ENCODE peak calls at places on chromosomes 12 and 14, in nine cellular contexts. One of them, this sample, is unnamed.

GRCh38 chr12:57201219-57201618 is 15.4 kb upstream of the NXPH4 start:
- DNase-seq in mammary epithelial cell: no peak
- DNase-seq in NCI-H1417 treated with DMSO at 0.1 percent for 48 hours: no peak
- DNase-seq in epithelial cell of esophagus: no peak
- DNase-seq in amniotic stem cell: no peak
- DNase-seq in progenitor cell of endocrine pancreas: no peak
- DNase-seq in fibroblast of gingiva: no peak
- DNase-seq in foreskin fibroblast: no peak
- DNase-seq in testis: no peak
- DNase-seq in this sample: no peak

GRCh38 chr14:77043177-77043983 is 14.9 kb upstream of the IRF2BPL start:
- DNase-seq in mammary epithelial cell: peak
- DNase-seq in NCI-H1417 treated with DMSO at 0.1 percent for 48 hours: no peak
- DNase-seq in epithelial cell of esophagus: peak
- DNase-seq in amniotic stem cell: no peak
- DNase-seq in progenitor cell of endocrine pancreas: no peak
- DNase-seq in fibroblast of gingiva: peak
- DNase-seq in foreskin fibroblast: peak
- DNase-seq in testis: peak
- DNase-seq in this sample: no peak

GRCh38 chr12:12008931-12009611 is 61.7 kb upstream of the BCL2L14 start:
- DNase-seq in mammary epithelial cell: peak
- DNase-seq in NCI-H1417 treated with DMSO at 0.1 percent for 48 hours: peak
- DNase-seq in epithelial cell of esophagus: peak
- DNase-seq in amniotic stem cell: peak
- DNase-seq in progenitor cell of endocrine pancreas: no peak
- DNase-seq in fibroblast of gingiva: no peak
- DNase-seq in foreskin fibroblast: peak
- DNase-seq in testis: no peak
- DNase-seq in this sample: no peak

GRCh38 chr14:22358726-22359125 is 230.3 kb downstream of the DAD1 start:
- DNase-seq in mammary epithelial cell: no peak
- DNase-seq in NCI-H1417 treated with DMSO at 0.1 percent for 48 hours: no peak
- DNase-seq in epithelial cell of esophagus: no peak
- DNase-seq in amniotic stem cell: no peak
- DNase-seq in progenitor cell of endocrine pancreas: no peak
- DNase-seq in fibroblast of gingiva: no peak
- DNase-seq in foreskin fibroblast: no peak
- DNase-seq in testis: no peak
- DNase-seq in this sample: no peak

GRCh38 chr14:32010561-32011188 is 66.4 kb upstream of the ARHGAP5 start:
- DNase-seq in mammary epithelial cell: peak
- DNase-seq in NCI-H1417 treated with DMSO at 0.1 percent for 48 hours: no peak
- DNase-seq in epithelial cell of esophagus: peak
- DNase-seq in amniotic stem cell: no peak
- DNase-seq in progenitor cell of endocrine pancreas: no peak
- DNase-seq in fibroblast of gingiva: no peak
- DNase-seq in foreskin fibroblast: peak
- DNase-seq in testis: no peak
- DNase-seq in this sample: no peak

GRCh38 chr14:51211149-51211548 is 28.9 kb upstream of the TMX1 start:
- DNase-seq in mammary epithelial cell: no peak
- DNase-seq in NCI-H1417 treated with DMSO at 0.1 percent for 48 hours: no peak
- DNase-seq in epithelial cell of esophagus: peak
- DNase-seq in amniotic stem cell: no peak
- DNase-seq in progenitor cell of endocrine pancreas: no peak
- DNase-seq in fibroblast of gingiva: peak
- DNase-seq in foreskin fibroblast: peak
- DNase-seq in testis: no peak
- DNase-seq in this sample: no peak

GRCh38 chr14:103514596-103515421 is 7.8 kb downstream of the CKB start:
- DNase-seq in mammary epithelial cell: no peak
- DNase-seq in NCI-H1417 treated with DMSO at 0.1 percent for 48 hours: no peak
- DNase-seq in epithelial cell of esophagus: no peak
- DNase-seq in amniotic stem cell: no peak
- DNase-seq in progenitor cell of endocrine pancreas: no peak
- DNase-seq in fibroblast of gingiva: no peak
- DNase-seq in foreskin fibroblast: no peak
- DNase-seq in testis: no peak
- DNase-seq in this sample: no peak

GRCh38 chr14:37493606-37494005 is 101.4 kb downstream of the FOXA1 start:
- DNase-seq in mammary epithelial cell: no peak
- DNase-seq in NCI-H1417 treated with DMSO at 0.1 percent for 48 hours: no peak
- DNase-seq in epithelial cell of esophagus: peak
- DNase-seq in amniotic stem cell: no peak
- DNase-seq in progenitor cell of endocrine pancreas: no peak
- DNase-seq in fibroblast of gingiva: no peak
- DNase-seq in foreskin fibroblast: no peak
- DNase-seq in testis: no peak
- DNase-seq in this sample: no peak

GRCh38 chr12:52210186-52210924 is 18.5 kb upstream of the KRT80 start:
- DNase-seq in mammary epithelial cell: peak
- DNase-seq in NCI-H1417 treated with DMSO at 0.1 percent for 48 hours: no peak
- DNase-seq in epithelial cell of esophagus: peak
- DNase-seq in amniotic stem cell: no peak
- DNase-seq in progenitor cell of endocrine pancreas: no peak
- DNase-seq in fibroblast of gingiva: peak
- DNase-seq in foreskin fibroblast: peak
- DNase-seq in testis: no peak
- DNase-seq in this sample: no peak

GRCh38 chr14:103574707-103575285 is 12.0 kb downstream of the COA8 start:
- DNase-seq in mammary epithelial cell: no peak
- DNase-seq in NCI-H1417 treated with DMSO at 0.1 percent for 48 hours: no peak
- DNase-seq in epithelial cell of esophagus: no peak
- DNase-seq in amniotic stem cell: no peak
- DNase-seq in progenitor cell of endocrine pancreas: no peak
- DNase-seq in fibroblast of gingiva: no peak
- DNase-seq in foreskin fibroblast: no peak
- DNase-seq in testis: no peak
- DNase-seq in this sample: no peak

GRCh38 chr14:70791971-70792370 is 17.3 kb downstream of the MAP3K9 start:
- DNase-seq in mammary epithelial cell: no peak
- DNase-seq in NCI-H1417 treated with DMSO at 0.1 percent for 48 hours: no peak
- DNase-seq in epithelial cell of esophagus: no peak
- DNase-seq in amniotic stem cell: no peak
- DNase-seq in progenitor cell of endocrine pancreas: no peak
- DNase-seq in fibroblast of gingiva: no peak
- DNase-seq in foreskin fibroblast: no peak
- DNase-seq in testis: no peak
- DNase-seq in this sample: no peak

GRCh38 chr12:120677765-120678473 is 9.0 kb upstream of the MLEC start:
- DNase-seq in mammary epithelial cell: peak
- DNase-seq in NCI-H1417 treated with DMSO at 0.1 percent for 48 hours: no peak
- DNase-seq in epithelial cell of esophagus: peak
- DNase-seq in amniotic stem cell: no peak
- DNase-seq in progenitor cell of endocrine pancreas: no peak
- DNase-seq in fibroblast of gingiva: peak
- DNase-seq in foreskin fibroblast: no peak
- DNase-seq in testis: no peak
- DNase-seq in this sample: no peak

GRCh38 chr12:29591140-29592020 is 93.9 kb upstream of the OVCH1 start:
- DNase-seq in mammary epithelial cell: no peak
- DNase-seq in NCI-H1417 treated with DMSO at 0.1 percent for 48 hours: no peak
- DNase-seq in epithelial cell of esophagus: peak
- DNase-seq in amniotic stem cell: no peak
- DNase-seq in progenitor cell of endocrine pancreas: no peak
- DNase-seq in fibroblast of gingiva: peak
- DNase-seq in foreskin fibroblast: peak
- DNase-seq in testis: peak
- DNase-seq in this sample: no peak

GRCh38 chr14:88868558-88869159 is 44.2 kb downstream of the TTC8 start:
- DNase-seq in mammary epithelial cell: peak
- DNase-seq in NCI-H1417 treated with DMSO at 0.1 percent for 48 hours: peak
- DNase-seq in epithelial cell of esophagus: peak
- DNase-seq in amniotic stem cell: no peak
- DNase-seq in progenitor cell of endocrine pancreas: no peak
- DNase-seq in fibroblast of gingiva: peak
- DNase-seq in foreskin fibroblast: no peak
- DNase-seq in testis: no peak
- DNase-seq in this sample: no peak

GRCh38 chr12:52232916-52233461 is at the start of gene KRT7:
- DNase-seq in mammary epithelial cell: peak
- DNase-seq in NCI-H1417 treated with DMSO at 0.1 percent for 48 hours: no peak
- DNase-seq in epithelial cell of esophagus: peak
- DNase-seq in amniotic stem cell: no peak
- DNase-seq in progenitor cell of endocrine pancreas: no peak
- DNase-seq in fibroblast of gingiva: no peak
- DNase-seq in foreskin fibroblast: no peak
- DNase-seq in testis: no peak
- DNase-seq in this sample: no peak

GRCh38 chr12:49355913-49356312 is 9.2 kb downstream of the DNAJC22 start:
- DNase-seq in mammary epithelial cell: no peak
- DNase-seq in NCI-H1417 treated with DMSO at 0.1 percent for 48 hours: no peak
- DNase-seq in epithelial cell of esophagus: no peak
- DNase-seq in amniotic stem cell: no peak
- DNase-seq in progenitor cell of endocrine pancreas: no peak
- DNase-seq in fibroblast of gingiva: no peak
- DNase-seq in foreskin fibroblast: no peak
- DNase-seq in testis: peak
- DNase-seq in this sample: no peak

GRCh38 chr12:26011099-26011498 is 52.6 kb downstream of the RASSF8 start:
- DNase-seq in mammary epithelial cell: peak
- DNase-seq in NCI-H1417 treated with DMSO at 0.1 percent for 48 hours: no peak
- DNase-seq in epithelial cell of esophagus: peak
- DNase-seq in amniotic stem cell: no peak
- DNase-seq in progenitor cell of endocrine pancreas: no peak
- DNase-seq in fibroblast of gingiva: peak
- DNase-seq in foreskin fibroblast: peak
- DNase-seq in testis: no peak
- DNase-seq in this sample: no peak

GRCh38 chr12:53757095-53757770 is 5.5 kb upstream of the CISTR start:
- DNase-seq in mammary epithelial cell: peak
- DNase-seq in NCI-H1417 treated with DMSO at 0.1 percent for 48 hours: peak
- DNase-seq in epithelial cell of esophagus: peak
- DNase-seq in amniotic stem cell: no peak
- DNase-seq in progenitor cell of endocrine pancreas: peak
- DNase-seq in fibroblast of gingiva: peak
- DNase-seq in foreskin fibroblast: peak
- DNase-seq in testis: peak
- DNase-seq in this sample: no peak

GRCh38 chr14:105879867-105880561 is 353.6 kb downstream of the TMEM121 start:
- DNase-seq in mammary epithelial cell: no peak
- DNase-seq in NCI-H1417 treated with DMSO at 0.1 percent for 48 hours: no peak
- DNase-seq in epithelial cell of esophagus: no peak
- DNase-seq in amniotic stem cell: no peak
- DNase-seq in progenitor cell of endocrine pancreas: no peak
- DNase-seq in fibroblast of gingiva: no peak
- DNase-seq in foreskin fibroblast: no peak
- DNase-seq in testis: no peak
- DNase-seq in this sample: no peak

GRCh38 chr12:11446372-11446771 is 51.0 kb upstream of the PRB2 start:
- DNase-seq in mammary epithelial cell: peak
- DNase-seq in NCI-H1417 treated with DMSO at 0.1 percent for 48 hours: no peak
- DNase-seq in epithelial cell of esophagus: no peak
- DNase-seq in amniotic stem cell: no peak
- DNase-seq in progenitor cell of endocrine pancreas: no peak
- DNase-seq in fibroblast of gingiva: no peak
- DNase-seq in foreskin fibroblast: no peak
- DNase-seq in testis: no peak
- DNase-seq in this sample: no peak

GRCh38 chr14:72573725-72574426 is 320.0 kb downstream of the DPF3 start:
- DNase-seq in mammary epithelial cell: no peak
- DNase-seq in NCI-H1417 treated with DMSO at 0.1 percent for 48 hours: no peak
- DNase-seq in epithelial cell of esophagus: no peak
- DNase-seq in amniotic stem cell: no peak
- DNase-seq in progenitor cell of endocrine pancreas: no peak
- DNase-seq in fibroblast of gingiva: no peak
- DNase-seq in foreskin fibroblast: no peak
- DNase-seq in testis: peak
- DNase-seq in this sample: no peak

GRCh38 chr12:94571556-94571955 is 78.8 kb downstream of the TMCC3 start:
- DNase-seq in mammary epithelial cell: peak
- DNase-seq in NCI-H1417 treated with DMSO at 0.1 percent for 48 hours: no peak
- DNase-seq in epithelial cell of esophagus: peak
- DNase-seq in amniotic stem cell: no peak
- DNase-seq in progenitor cell of endocrine pancreas: no peak
- DNase-seq in fibroblast of gingiva: peak
- DNase-seq in foreskin fibroblast: peak
- DNase-seq in testis: no peak
- DNase-seq in this sample: peak

GRCh38 chr14:93084866-93085857 is 30.6 kb downstream of the ITPK1 start:
- DNase-seq in mammary epithelial cell: no peak
- DNase-seq in NCI-H1417 treated with DMSO at 0.1 percent for 48 hours: no peak
- DNase-seq in epithelial cell of esophagus: no peak
- DNase-seq in amniotic stem cell: no peak
- DNase-seq in progenitor cell of endocrine pancreas: no peak
- DNase-seq in fibroblast of gingiva: no peak
- DNase-seq in foreskin fibroblast: no peak
- DNase-seq in testis: no peak
- DNase-seq in this sample: no peak